ENCODE peak calls at places on chromosomes 4 and X, in five cellular contexts. One of them, this sample, is unnamed.

GRCh38 chr4:147768113-147768512 is 36.2 kb downstream of the ARHGAP10 start:
- DNase-seq in GM23338: no peak
- DNase-seq in PC-3: peak; percentile 66
- DNase-seq in fibroblast of lung: peak; percentile 94
- DNase-seq in trophoblast cell: no peak
- DNase-seq in this sample: peak; percentile 92

GRCh38 chrX:18422325-18422724 is 3.1 kb upstream of the CDKL5 start:
- DNase-seq in GM23338: no peak
- DNase-seq in fibroblast of lung: peak; percentile 84
- DNase-seq in PC-3: peak; percentile 76
- DNase-seq in trophoblast cell: no peak
- DNase-seq in this sample: peak; percentile 80

GRCh38 chr4:102564399-102564921 is 63.3 kb downstream of the NFKB1 start:
- DNase-seq in PC-3: peak; percentile 19
- DNase-seq in trophoblast cell: peak; percentile 32
- DNase-seq in fibroblast of lung: peak; percentile 82
- DNase-seq in GM23338: no peak
- DNase-seq in this sample: peak; percentile 80

GRCh38 chr4:20984011-20984836 is 284.0 kb downstream of the PACRGL start:
- DNase-seq in PC-3: no peak
- DNase-seq in fibroblast of lung: no peak
- DNase-seq in GM23338: peak; percentile 52
- DNase-seq in trophoblast cell: no peak
- DNase-seq in this sample: no peak

GRCh38 chrX:9367437-9367836 is 97.4 kb upstream of the TBL1X start:
- DNase-seq in PC-3: no peak
- DNase-seq in trophoblast cell: no peak
- DNase-seq in GM23338: no peak
- DNase-seq in fibroblast of lung: no peak
- DNase-seq in this sample: no peak

GRCh38 chr4:17726911-17727310 is 54.5 kb downstream of the FAM184B start:
- DNase-seq in trophoblast cell: no peak
- DNase-seq in PC-3: peak; percentile 52
- DNase-seq in GM23338: no peak
- DNase-seq in fibroblast of lung: no peak
- DNase-seq in this sample: no peak

GRCh38 chr4:16704488-16704887 is 194.0 kb downstream of the LDB2 start:
- DNase-seq in trophoblast cell: no peak
- DNase-seq in GM23338: no peak
- DNase-seq in fibroblast of lung: no peak
- DNase-seq in PC-3: no peak
- DNase-seq in this sample: no peak

GRCh38 chr4:136319789-136320470 is 1212.4 kb downstream of the PCDH18 start:
- DNase-seq in trophoblast cell: peak; percentile 27
- DNase-seq in GM23338: no peak
- DNase-seq in PC-3: peak; percentile 84
- DNase-seq in fibroblast of lung: peak; percentile 84
- DNase-seq in this sample: peak; percentile 79

GRCh38 chrX:151239748-151240147 is 63.4 kb downstream of the GPR50 start:
- DNase-seq in trophoblast cell: no peak
- DNase-seq in fibroblast of lung: no peak
- DNase-seq in PC-3: no peak
- DNase-seq in GM23338: peak; percentile 78
- DNase-seq in this sample: no peak

GRCh38 chr4:175215657-175216056 is 297.5 kb downstream of the ADAM29 start:
- DNase-seq in trophoblast cell: no peak
- DNase-seq in PC-3: no peak
- DNase-seq in GM23338: peak; percentile 8
- DNase-seq in fibroblast of lung: no peak
- DNase-seq in this sample: no peak

GRCh38 chr4:79576480-79576803 is 168.4 kb upstream of the GK2 start:
- DNase-seq in GM23338: peak; percentile 38
- DNase-seq in fibroblast of lung: peak; percentile 23
- DNase-seq in PC-3: peak; percentile 60
- DNase-seq in trophoblast cell: peak; percentile 21
- DNase-seq in this sample: peak; percentile 4

GRCh38 chr4:95142877-95143412 is 385.2 kb downstream of the BMPR1B start:
- DNase-seq in GM23338: peak; percentile 24
- DNase-seq in PC-3: no peak
- DNase-seq in fibroblast of lung: no peak
- DNase-seq in trophoblast cell: no peak
- DNase-seq in this sample: no peak

DNA sequence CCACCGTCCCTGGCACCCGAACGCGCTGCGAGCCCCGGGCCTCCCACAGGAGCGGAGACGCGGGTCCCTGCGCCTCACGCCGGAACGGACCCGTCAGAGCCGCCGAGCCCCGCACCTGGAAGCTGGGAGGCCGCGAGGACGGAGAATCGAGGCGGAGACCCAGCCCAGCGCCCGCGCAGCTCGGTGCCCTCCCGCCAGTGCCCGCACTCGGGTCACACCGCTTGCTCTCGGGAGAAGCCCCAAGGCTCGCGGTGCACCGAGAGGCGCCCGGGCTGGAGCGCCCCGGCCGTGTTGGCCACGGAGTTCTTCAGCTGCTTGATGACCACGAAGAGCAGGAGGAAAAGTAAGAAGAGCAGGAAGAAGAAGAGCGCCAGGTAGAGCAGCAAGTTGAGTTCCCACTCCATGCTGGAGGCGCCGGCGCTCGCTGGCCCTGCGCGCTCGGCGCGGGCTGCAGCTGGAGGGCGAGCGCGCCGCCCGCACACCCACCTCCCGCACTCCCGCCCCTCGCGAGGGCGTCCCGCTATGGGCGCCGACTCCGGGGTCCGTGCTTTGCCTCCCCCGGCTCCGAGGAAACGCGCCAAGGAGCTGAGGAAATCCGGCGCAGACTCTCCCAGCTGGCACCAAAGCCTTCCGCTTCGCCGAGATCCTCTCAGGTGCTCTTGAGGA is at the start of gene SMIM43:
- DNase-seq in PC-3: no peak
- DNase-seq in trophoblast cell: no peak
- DNase-seq in fibroblast of lung: peak; percentile 29
- DNase-seq in GM23338: peak; percentile 66
- DNase-seq in this sample: no peak
- H3K4me3 ChIP-seq in PC-3: no peak within 1 kb of the TSS
- H3K4me3 ChIP-seq in trophoblast cell: peak within 1 kb of the TSS; percentile 62
- H3K4me3 ChIP-seq in fibroblast of lung: peak within 1 kb of the TSS; percentile 57
- H3K4me3 ChIP-seq in GM23338: peak within 1 kb of the TSS; percentile 80
- H3K4me3 ChIP-seq in this sample: peak within 1 kb of the TSS; percentile 63

GRCh38 chr4:30938956-30939528 is 218.9 kb downstream of the PCDH7 start:
- DNase-seq in trophoblast cell: no peak
- DNase-seq in PC-3: no peak
- DNase-seq in GM23338: no peak
- DNase-seq in fibroblast of lung: no peak
- DNase-seq in this sample: no peak
- H3K27ac ChIP-seq in trophoblast cell: no peak overlapping the region
- H3K27ac ChIP-seq in PC-3: no peak overlapping the region
- H3K27ac ChIP-seq in GM23338: no peak overlapping the region
- H3K27ac ChIP-seq in fibroblast of lung: no peak overlapping the region
- H3K27ac ChIP-seq in this sample: no peak overlapping the region

GRCh38 chrX:53230116-53230515 is 5.1 kb upstream of the KDM5C start:
- DNase-seq in PC-3: no peak
- DNase-seq in GM23338: peak; percentile 14
- DNase-seq in trophoblast cell: no peak
- DNase-seq in fibroblast of lung: no peak
- DNase-seq in this sample: no peak
- H3K79me2 ChIP-seq in PC-3: no peaks in the 10 kb centered on the region
- H3K79me2 ChIP-seq in GM23338: no peaks in the 10 kb centered on the region
- H3K79me2 ChIP-seq in trophoblast cell: peaks cover 2% of the 10 kb centered on the region
- H3K79me2 ChIP-seq in fibroblast of lung: no peaks in the 10 kb centered on the region
- H3K79me2 ChIP-seq in this sample: peaks cover under 1% of the 10 kb centered on the region

GRCh38 chrX:107738768-107739167 is 36.8 kb downstream of the TSC22D3 start:
- DNase-seq in fibroblast of lung: no peak
- DNase-seq in trophoblast cell: no peak
- DNase-seq in GM23338: no peak
- DNase-seq in PC-3: no peak
- DNase-seq in this sample: no peak

GRCh38 chrX:107743995-107744394 is 31.6 kb downstream of the TSC22D3 start:
- DNase-seq in PC-3: no peak
- DNase-seq in trophoblast cell: no peak
- DNase-seq in GM23338: no peak
- DNase-seq in fibroblast of lung: no peak
- DNase-seq in this sample: no peak

GRCh38 chrX:107739541-107739940 is 36.0 kb downstream of the TSC22D3 start:
- DNase-seq in trophoblast cell: peak; percentile 69
- DNase-seq in GM23338: no peak
- DNase-seq in fibroblast of lung: no peak
- DNase-seq in PC-3: no peak
- DNase-seq in this sample: no peak

GRCh38 chrX:107742754-107743191 is 32.8 kb downstream of the TSC22D3 start:
- DNase-seq in fibroblast of lung: no peak
- DNase-seq in trophoblast cell: no peak
- DNase-seq in GM23338: no peak
- DNase-seq in PC-3: no peak
- DNase-seq in this sample: no peak

DNA sequence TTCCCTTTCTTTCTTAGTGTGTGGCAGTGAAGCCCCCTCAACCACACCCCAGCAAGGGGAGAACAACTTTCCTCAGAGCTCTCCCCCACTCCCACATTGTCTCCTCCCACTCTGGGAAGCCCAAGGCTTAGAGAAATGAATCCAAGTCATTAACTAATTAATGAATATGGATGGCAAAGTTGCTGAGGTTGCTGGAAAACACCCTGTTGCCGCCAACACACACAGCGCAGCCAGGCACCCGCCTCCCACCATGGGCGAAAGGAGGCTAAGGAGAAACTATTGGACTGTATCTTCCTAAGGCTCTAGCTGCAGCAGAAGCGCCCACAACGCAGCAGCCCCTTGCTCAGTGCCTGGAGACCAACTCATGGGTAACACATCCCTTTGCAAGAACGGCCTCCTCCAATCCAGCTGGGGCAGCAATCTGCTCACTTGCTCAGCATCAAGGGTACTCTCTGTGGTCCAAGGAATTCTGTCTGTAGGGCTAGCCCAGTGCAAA is 34.2 kb downstream of the TSC22D3 start:
- DNase-seq in trophoblast cell: no peak
- DNase-seq in PC-3: no peak
- DNase-seq in fibroblast of lung: no peak
- DNase-seq in GM23338: no peak
- DNase-seq in this sample: no peak
- H3K4me3 ChIP-seq in trophoblast cell: no peak overlapping the region
- H3K4me3 ChIP-seq in PC-3: no peak overlapping the region
- H3K4me3 ChIP-seq in fibroblast of lung: no peak overlapping the region
- H3K4me3 ChIP-seq in GM23338: peak overlapping the region; percentile 55
- H3K4me3 ChIP-seq in this sample: no peak overlapping the region

DNA sequence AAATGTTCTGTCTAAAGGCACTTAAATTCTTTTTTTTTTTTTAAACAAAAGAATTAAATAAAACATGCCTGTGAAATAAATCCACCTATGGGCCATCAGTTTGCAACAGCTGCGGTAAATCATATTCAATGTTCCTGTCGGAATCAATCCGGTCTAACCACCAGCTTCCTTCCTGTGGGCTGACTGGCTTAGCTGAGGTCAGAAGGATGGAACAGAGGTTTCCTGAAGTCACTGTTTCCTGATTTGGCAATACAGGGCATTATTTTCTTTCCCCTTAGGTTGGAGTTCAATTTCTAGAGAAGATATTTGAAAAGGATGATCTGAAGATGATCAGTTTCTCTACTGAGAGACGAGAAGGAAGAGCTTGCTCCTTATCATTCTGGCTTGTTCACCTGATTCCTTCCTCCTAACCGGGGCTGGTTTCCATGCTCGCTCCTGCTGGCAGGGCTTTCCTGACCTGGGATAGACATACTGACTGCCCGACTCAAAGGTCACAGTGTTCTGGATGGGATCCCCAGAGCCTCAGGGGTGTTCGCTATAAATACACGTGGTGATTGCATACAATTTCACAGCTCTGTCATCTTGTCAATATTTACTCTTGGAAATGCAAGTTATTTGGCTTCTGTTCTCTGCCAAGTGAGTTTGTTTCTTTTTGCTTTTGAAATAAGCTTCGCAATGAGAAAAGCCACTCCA is 21.7 kb downstream of the PDLIM3 start:
- DNase-seq in fibroblast of lung: peak; percentile 61
- DNase-seq in PC-3: peak; percentile 43
- DNase-seq in GM23338: no peak
- DNase-seq in trophoblast cell: no peak
- DNase-seq in this sample: peak; percentile 53
- H3K27ac ChIP-seq in fibroblast of lung: no peak overlapping the region
- H3K27ac ChIP-seq in PC-3: no peak overlapping the region
- H3K27ac ChIP-seq in GM23338: no peak overlapping the region
- H3K27ac ChIP-seq in trophoblast cell: no peak overlapping the region
- H3K27ac ChIP-seq in this sample: no peak overlapping the region

DNA sequence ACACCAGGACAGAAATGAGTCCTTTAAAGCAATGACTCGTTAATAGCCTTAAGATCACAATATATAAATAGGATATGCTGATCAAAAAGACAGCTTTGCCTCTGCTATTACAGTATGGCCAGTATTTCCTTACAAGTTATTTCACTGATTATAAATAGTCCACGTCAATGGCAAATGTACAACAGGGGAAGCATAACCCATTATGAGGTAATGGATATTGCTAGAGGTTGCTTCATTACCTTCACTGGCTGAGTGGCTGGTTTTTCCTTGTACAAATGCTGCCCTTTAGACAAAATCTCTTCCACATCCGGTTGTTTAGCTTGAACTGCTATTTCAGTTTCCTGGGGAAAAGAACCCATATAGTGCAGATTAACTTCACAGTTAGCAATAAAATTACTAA is 764.6 kb upstream of the FTHL17 start:
- DNase-seq in trophoblast cell: no peak
- DNase-seq in fibroblast of lung: no peak
- DNase-seq in GM23338: no peak
- DNase-seq in PC-3: no peak
- DNase-seq in this sample: no peak
- H3K79me2 ChIP-seq in trophoblast cell: no peaks in the 10 kb centered on the region
- H3K79me2 ChIP-seq in fibroblast of lung: no peaks in the 10 kb centered on the region
- H3K79me2 ChIP-seq in GM23338: no peaks in the 10 kb centered on the region
- H3K79me2 ChIP-seq in PC-3: no peaks in the 10 kb centered on the region
- H3K79me2 ChIP-seq in this sample: no peaks in the 10 kb centered on the region

GRCh38 chrX:109966246-109966645 is 36.7 kb upstream of the TMEM164 start:
- DNase-seq in fibroblast of lung: no peak
- DNase-seq in trophoblast cell: peak; percentile 51
- DNase-seq in GM23338: no peak
- DNase-seq in PC-3: peak; percentile 67
- DNase-seq in this sample: no peak
- H3K4me3 ChIP-seq in fibroblast of lung: no peak overlapping the region
- H3K4me3 ChIP-seq in trophoblast cell: no peak overlapping the region
- H3K4me3 ChIP-seq in GM23338: no peak overlapping the region
- H3K4me3 ChIP-seq in PC-3: no peak overlapping the region
- H3K4me3 ChIP-seq in this sample: no peak overlapping the region